ENCODE peak calls at places on chromosomes 13 and 19, in nine cellular contexts. B is Panc1; W is stomach; T is CD4-positive, CD25-positive, alpha-beta regulatory T cell; A is heart left ventricle; K is endothelial cell of umbilical vein; V is lung; F is cardiac muscle cell; E is tibial nerve. H is an unnamed sample.

GRCh38 chr19:10612515-10613119 is 12.7 kb upstream of the SLC44A2 start:
- DNase-seq in B (no peak), W (peak), T (no peak), A (peak), K (no peak), V (peak), F (no peak), E (peak), H (no peak)

GRCh38 chr19:7865262-7865911 is 8.8 kb downstream of the PRR36 start:
- DNase-seq in B (no peak), W (no peak), T (peak), A (no peak), K (no peak), V (no peak), F (no peak), E (no peak), H (no peak)

GRCh38 chr19:11264452-11265176 is 2.3 kb upstream of the DOCK6 start:
- DNase-seq in B (no peak), W (peak), T (no peak), A (peak), K (peak), V (peak), F (no peak), E (no peak), H (no peak)

GRCh38 chr19:12783226-12783848 is 7.9 kb upstream of the JUNB start:
- DNase-seq in B (no peak), W (no peak), T (peak), A (no peak), K (no peak), V (no peak), F (no peak), E (no peak), H (no peak)

GRCh38 chr13:27370305-27370853 is 54.0 kb upstream of the GTF3A start:
- DNase-seq in B (no peak), W (no peak), T (no peak), A (no peak), K (no peak), V (no peak), F (no peak), E (no peak), H (no peak)

GRCh38 chr19:54684537-54684936 is 21.8 kb downstream of the LILRB4 start:
- DNase-seq in B (no peak), W (no peak), T (no peak), A (no peak), K (no peak), V (no peak), F (peak), E (no peak), H (no peak)

GRCh38 chr19:15015946-15016542 is 33.2 kb upstream of the CASP14 start:
- DNase-seq in B (no peak), W (no peak), T (no peak), A (no peak), K (peak), V (no peak), F (peak), E (no peak), H (no peak)

GRCh38 chr13:78137404-78138142 is 218.9 kb upstream of the EDNRB start:
- DNase-seq in B (peak), W (no peak), T (peak), A (no peak), K (peak), V (peak), F (peak), E (no peak), H (peak)

GRCh38 chr13:77544365-77544764 is 8.9 kb downstream of the SCEL start:
- DNase-seq in B (no peak), W (peak), T (no peak), A (peak), K (peak), V (peak), F (peak), E (peak), H (no peak)

GRCh38 chr19:11624064-11624463 is 26.8 kb downstream of the ZNF627 start:
- DNase-seq in B (no peak), W (no peak), T (no peak), A (no peak), K (no peak), V (no peak), F (no peak), E (no peak), H (no peak)

GRCh38 chr13:76833465-76833864 is 52.7 kb downstream of the KCTD12 start:
- DNase-seq in B (no peak), W (no peak), T (no peak), A (no peak), K (no peak), V (no peak), F (no peak), E (no peak), H (no peak)

GRCh38 chr13:106532111-106532929 is 3.1 kb downstream of the EFNB2 start:
- DNase-seq in B (no peak), W (no peak), T (no peak), A (no peak), K (peak), V (no peak), F (peak), E (no peak), H (no peak)

DNA sequence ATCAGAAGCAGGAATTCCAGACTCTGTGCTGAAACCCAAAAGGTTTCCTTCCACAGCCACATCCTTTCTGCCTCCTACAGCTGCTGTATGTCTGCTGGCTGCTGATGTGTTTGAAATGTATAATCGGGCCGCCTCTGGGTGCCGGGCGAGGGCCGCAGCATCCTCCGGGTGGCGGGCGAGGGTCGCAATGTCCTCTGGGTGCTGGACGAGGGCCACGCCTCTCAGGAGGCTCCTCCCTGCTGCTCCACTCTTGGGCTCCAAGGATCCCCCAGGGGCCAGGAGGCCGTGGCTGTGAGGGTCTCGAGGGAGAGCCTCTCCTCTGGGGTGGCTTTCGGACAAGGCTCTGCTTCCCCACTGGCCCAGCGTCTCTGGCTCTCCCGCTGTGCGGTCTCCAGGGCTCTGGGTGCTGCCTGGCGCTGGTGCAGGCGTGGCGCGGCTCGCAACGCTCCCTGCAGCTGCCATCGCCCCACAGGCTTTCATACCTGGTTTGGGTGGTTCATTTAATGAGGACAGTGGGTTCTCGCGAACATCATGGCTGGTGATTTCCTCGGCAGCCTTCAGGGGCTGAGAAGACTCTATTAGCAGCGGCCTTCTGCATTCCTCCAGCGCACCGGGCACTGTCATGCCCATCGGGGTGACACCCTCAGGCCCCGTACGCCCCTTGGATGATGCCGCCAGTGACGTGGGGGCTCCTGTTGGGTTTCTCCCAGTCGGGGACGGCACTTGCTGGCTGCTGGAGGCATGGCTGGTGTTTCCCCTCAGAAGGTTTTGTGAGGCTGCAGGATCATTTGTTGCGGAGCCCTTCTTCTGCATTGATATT is 41.8 kb upstream of the GRTP1 start:
- DNase-seq in B (no peak), W (no peak), T (no peak), A (peak), K (no peak), V (no peak), F (no peak), E (peak), H (no peak)
- H3K4me3 ChIP-seq in B (no peak), W (no peak), T (no peak), A (no peak), K (no peak), V (no peak), F (no peak), E (peak), H (no peak)

DNA sequence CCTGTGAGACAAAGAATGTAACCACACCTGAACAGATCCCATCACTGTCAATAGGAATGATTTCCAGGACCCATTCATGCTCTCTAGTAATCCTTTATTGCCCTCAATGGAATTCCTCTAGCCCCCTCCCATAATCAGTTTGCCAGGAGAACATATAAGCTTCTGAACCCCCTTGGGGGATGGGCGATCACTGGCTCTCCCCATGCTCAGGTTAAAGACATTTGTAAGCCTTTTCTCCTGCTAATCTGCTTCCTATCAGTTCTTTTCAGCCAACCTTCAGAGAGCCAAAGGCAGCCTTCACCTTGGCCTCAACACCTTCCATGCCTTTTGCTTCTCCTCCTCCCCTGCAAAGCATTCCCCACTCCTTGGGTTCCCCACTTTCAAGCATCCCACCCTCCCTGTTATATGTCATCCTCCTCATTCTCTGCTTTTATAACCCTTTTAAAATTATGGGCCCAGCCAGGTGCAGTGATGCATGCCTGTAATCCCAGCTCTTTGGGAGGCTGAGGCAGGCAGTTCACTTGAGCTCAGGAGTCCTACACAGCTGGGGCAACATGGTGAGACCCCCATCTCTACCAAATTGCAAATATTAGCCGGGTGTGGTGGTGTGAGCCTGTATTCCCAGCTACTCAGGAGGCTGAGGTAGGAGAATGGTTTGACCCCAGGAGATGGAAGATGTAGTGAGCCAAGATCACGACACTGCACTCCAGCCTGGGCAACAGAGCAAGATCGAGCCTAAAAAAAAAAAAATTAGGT is 12.4 kb downstream of the DPRX start:
- DNase-seq in B (no peak), W (no peak), T (no peak), A (no peak), K (no peak), V (no peak), F (no peak), E (no peak), H (no peak)
- H3K27ac ChIP-seq in B (no peak), W (no peak), T (no peak), A (no peak), K (no peak), V (no peak), F (no peak), E (no peak), H (no peak)

GRCh38 chr13:97275265-97275664 is 53.1 kb downstream of the MBNL2 start:
- DNase-seq in B (no peak), W (no peak), T (no peak), A (no peak), K (peak), V (no peak), F (no peak), E (no peak), H (no peak)

GRCh38 chr13:97273341-97273831 is 51.3 kb downstream of the MBNL2 start:
- DNase-seq in B (no peak), W (no peak), T (no peak), A (no peak), K (no peak), V (no peak), F (no peak), E (no peak), H (no peak)

GRCh38 chr13:97276862-97277269 is 54.7 kb downstream of the MBNL2 start:
- DNase-seq in B (no peak), W (no peak), T (no peak), A (no peak), K (no peak), V (no peak), F (no peak), E (no peak), H (no peak)

GRCh38 chr13:97275775-97276501 is 53.8 kb downstream of the MBNL2 start:
- DNase-seq in B (no peak), W (no peak), T (no peak), A (no peak), K (no peak), V (no peak), F (no peak), E (no peak), H (no peak)

GRCh38 chr13:97274782-97275252 is 52.7 kb downstream of the MBNL2 start:
- DNase-seq in B (no peak), W (no peak), T (no peak), A (no peak), K (peak), V (no peak), F (no peak), E (no peak), H (no peak)
- H3K4me3 ChIP-seq in B (no peak), W (no peak), T (no peak), A (no peak), K (no peak), V (no peak), F (no peak), E (no peak), H (no peak)

GRCh38 chr19:383040-383439 is 25.9 kb downstream of the C2CD4C start:
- DNase-seq in B (no peak), W (no peak), T (no peak), A (no peak), K (no peak), V (no peak), F (no peak), E (no peak), H (no peak)
- H3K27ac ChIP-seq in B (no peak), W (no peak), T (no peak), A (no peak), K (no peak), V (no peak), F (no peak), E (no peak), H (no peak)

DNA sequence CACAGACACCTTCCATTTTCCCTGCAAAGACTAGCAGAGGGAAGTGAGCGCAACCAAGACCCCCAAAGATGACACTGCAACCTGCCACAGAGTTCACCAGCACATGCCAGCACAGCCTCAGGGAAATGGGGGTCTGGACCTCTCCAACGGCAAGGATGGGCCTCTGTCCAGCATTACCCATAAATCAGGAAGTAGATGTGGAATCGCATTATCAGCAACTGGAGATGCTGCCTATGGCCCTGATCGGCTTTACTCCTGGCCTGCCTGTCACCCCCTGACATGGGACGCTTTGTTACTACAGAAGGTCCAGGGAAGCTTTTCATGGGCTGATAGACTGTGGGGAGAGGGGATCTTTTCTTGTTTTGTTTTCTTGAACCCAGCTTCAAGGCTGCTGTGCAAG is 41.4 kb upstream of the POU2F2 start:
- DNase-seq in B (no peak), W (no peak), T (no peak), A (no peak), K (no peak), V (no peak), F (no peak), E (no peak), H (no peak)
- H3K4me3 ChIP-seq in B (no peak), W (no peak), T (no peak), A (no peak), K (no peak), V (no peak), F (no peak), E (no peak), H (no peak)

GRCh38 chr19:31570718-31571117 is 221.5 kb upstream of the TSHZ3 start:
- DNase-seq in B (no peak), W (no peak), T (no peak), A (no peak), K (no peak), V (no peak), F (no peak), E (no peak), H (no peak)

GRCh38 chr19:31562916-31563626 is 213.8 kb upstream of the TSHZ3 start:
- DNase-seq in B (no peak), W (no peak), T (no peak), A (no peak), K (no peak), V (no peak), F (no peak), E (no peak), H (no peak)

GRCh38 chr19:31572671-31573298 is 223.5 kb upstream of the TSHZ3 start:
- DNase-seq in B (no peak), W (no peak), T (no peak), A (no peak), K (no peak), V (no peak), F (no peak), E (no peak), H (no peak)

GRCh38 chr19:31568724-31569123 is 219.5 kb upstream of the TSHZ3 start:
- DNase-seq in B (no peak), W (no peak), T (no peak), A (no peak), K (no peak), V (no peak), F (no peak), E (no peak), H (no peak)

GRCh38 chr19:31567776-31568175 is 218.5 kb upstream of the TSHZ3 start:
- DNase-seq in B (no peak), W (no peak), T (no peak), A (no peak), K (no peak), V (no peak), F (no peak), E (no peak), H (no peak)
- H3K27ac ChIP-seq in B (no peak), W (no peak), T (no peak), A (no peak), K (no peak), V (no peak), F (no peak), E (no peak), H (no peak)

H was measured in naive thymus-derived CD4-positive, alpha-beta T cell.